ENCODE peak calls at places on chromosomes 6 and 20, in five cellular contexts. One of them, this sample, is unnamed.

GRCh38 chr6:101716810-101717209 is 323.3 kb downstream of the GRIK2 start:
- DNase-seq in neural progenitor cell: peak
- DNase-seq in GM23338: peak
- DNase-seq in MM.1S: no peak
- DNase-seq in fibroblast of lung: no peak
- DNase-seq in this sample: no peak

GRCh38 chr6:118567974-118568373 is 19.9 kb downstream of the PLN start:
- DNase-seq in neural progenitor cell: no peak
- DNase-seq in MM.1S: no peak
- DNase-seq in fibroblast of lung: no peak
- DNase-seq in GM23338: no peak
- DNase-seq in this sample: no peak

GRCh38 chr20:10922941-10923340 is 249.1 kb upstream of the JAG1 start:
- DNase-seq in MM.1S: no peak
- DNase-seq in GM23338: no peak
- DNase-seq in neural progenitor cell: no peak
- DNase-seq in fibroblast of lung: peak
- DNase-seq in this sample: peak

GRCh38 chr6:134064461-134064860 is 12.0 kb upstream of the SLC2A12 start:
- DNase-seq in fibroblast of lung: no peak
- DNase-seq in GM23338: no peak
- DNase-seq in MM.1S: no peak
- DNase-seq in neural progenitor cell: no peak
- DNase-seq in this sample: no peak

GRCh38 chr6:7723041-7723447 is 2.9 kb upstream of the BMP6 start:
- DNase-seq in fibroblast of lung: peak
- DNase-seq in neural progenitor cell: peak
- DNase-seq in GM23338: peak
- DNase-seq in MM.1S: peak
- DNase-seq in this sample: peak

GRCh38 chr6:13614126-13614925 is 809 bp upstream of the NOL7 start:
- DNase-seq in GM23338: peak
- DNase-seq in MM.1S: peak
- DNase-seq in fibroblast of lung: peak
- DNase-seq in neural progenitor cell: peak
- DNase-seq in this sample: no peak

GRCh38 chr20:8855315-8855714 is 213.6 kb upstream of the PLCB4 start:
- DNase-seq in GM23338: no peak
- DNase-seq in fibroblast of lung: peak
- DNase-seq in MM.1S: no peak
- DNase-seq in neural progenitor cell: no peak
- DNase-seq in this sample: peak

GRCh38 chr6:100246206-100246605 is 218.5 kb downstream of the SIM1 start:
- DNase-seq in MM.1S: no peak
- DNase-seq in neural progenitor cell: no peak
- DNase-seq in fibroblast of lung: peak
- DNase-seq in GM23338: no peak
- DNase-seq in this sample: no peak

GRCh38 chr6:130825772-130826441 is 1.3 kb upstream of the SMLR1 start:
- DNase-seq in neural progenitor cell: no peak
- DNase-seq in GM23338: peak
- DNase-seq in fibroblast of lung: no peak
- DNase-seq in MM.1S: no peak
- DNase-seq in this sample: no peak

GRCh38 chr6:49563006-49563886 is 12.8 kb downstream of the C6orf141 start:
- DNase-seq in GM23338: peak
- DNase-seq in MM.1S: no peak
- DNase-seq in neural progenitor cell: no peak
- DNase-seq in fibroblast of lung: no peak
- DNase-seq in this sample: no peak

GRCh38 chr20:20849126-20849525 is 136.7 kb upstream of the RALGAPA2 start:
- DNase-seq in neural progenitor cell: no peak
- DNase-seq in MM.1S: no peak
- DNase-seq in fibroblast of lung: no peak
- DNase-seq in GM23338: no peak
- DNase-seq in this sample: no peak

GRCh38 chr6:5398530-5398929 is 137.2 kb downstream of the FARS2 start:
- DNase-seq in MM.1S: peak
- DNase-seq in neural progenitor cell: peak
- DNase-seq in GM23338: peak
- DNase-seq in fibroblast of lung: peak
- DNase-seq in this sample: no peak

GRCh38 chr6:143621876-143622605 is 55.7 kb upstream of the PHACTR2 start:
- DNase-seq in GM23338: no peak
- DNase-seq in neural progenitor cell: no peak
- DNase-seq in fibroblast of lung: peak
- DNase-seq in MM.1S: no peak
- DNase-seq in this sample: no peak

GRCh38 chr20:54665812-54666211 is 190.4 kb downstream of the DOK5 start:
- DNase-seq in MM.1S: peak
- DNase-seq in fibroblast of lung: no peak
- DNase-seq in GM23338: no peak
- DNase-seq in neural progenitor cell: no peak
- DNase-seq in this sample: no peak

GRCh38 chr20:54669054-54669390 is 193.6 kb downstream of the DOK5 start:
- DNase-seq in MM.1S: no peak
- DNase-seq in neural progenitor cell: no peak
- DNase-seq in GM23338: no peak
- DNase-seq in fibroblast of lung: no peak
- DNase-seq in this sample: no peak

DNA sequence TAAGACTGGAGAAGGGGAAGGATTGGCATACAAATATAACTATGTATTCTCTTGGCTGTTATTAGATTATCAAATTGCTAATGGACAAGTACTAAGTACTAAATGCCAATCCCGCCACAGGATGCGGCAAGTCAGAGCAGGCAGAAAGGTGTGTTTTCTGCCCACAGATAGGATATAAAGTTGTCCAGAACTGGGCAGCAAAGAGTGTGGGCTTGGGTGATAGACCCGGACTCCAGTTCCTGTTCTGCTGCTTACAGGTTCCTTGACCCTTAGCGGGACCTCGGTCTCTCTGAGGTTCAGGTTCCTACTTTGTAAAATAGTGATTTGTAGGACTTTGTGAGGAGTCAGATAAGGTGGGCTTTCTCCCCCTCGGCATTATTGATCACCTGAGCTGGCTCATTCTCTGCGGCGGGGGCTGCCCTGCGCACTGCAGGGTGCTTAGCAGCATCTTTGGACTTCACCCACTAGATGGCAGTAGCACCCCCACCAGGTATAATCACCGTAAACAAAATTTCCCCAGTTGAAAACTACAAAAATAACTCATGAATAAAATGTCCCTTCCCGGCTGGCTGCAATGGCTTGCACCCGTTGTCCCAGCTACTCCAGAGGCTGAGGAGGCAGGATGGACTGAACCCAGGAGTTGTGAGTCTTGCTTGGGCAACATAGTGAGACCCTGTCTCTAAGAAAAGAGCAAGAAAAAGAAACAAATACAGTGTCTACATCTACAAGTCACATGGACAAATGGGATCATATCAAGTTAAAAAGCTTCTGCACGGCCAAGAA is 193.1 kb downstream of the DOK5 start:
- DNase-seq in MM.1S: peak
- DNase-seq in fibroblast of lung: peak
- DNase-seq in GM23338: peak
- DNase-seq in neural progenitor cell: peak
- DNase-seq in this sample: no peak
- TF ChIP-seq CTCF in MM.1S: peak
- TF ChIP-seq CTCF in fibroblast of lung: peak
- TF ChIP-seq CTCF in GM23338: peak
- TF ChIP-seq CTCF in neural progenitor cell: peak
- TF ChIP-seq CTCF in this sample: peak

DNA sequence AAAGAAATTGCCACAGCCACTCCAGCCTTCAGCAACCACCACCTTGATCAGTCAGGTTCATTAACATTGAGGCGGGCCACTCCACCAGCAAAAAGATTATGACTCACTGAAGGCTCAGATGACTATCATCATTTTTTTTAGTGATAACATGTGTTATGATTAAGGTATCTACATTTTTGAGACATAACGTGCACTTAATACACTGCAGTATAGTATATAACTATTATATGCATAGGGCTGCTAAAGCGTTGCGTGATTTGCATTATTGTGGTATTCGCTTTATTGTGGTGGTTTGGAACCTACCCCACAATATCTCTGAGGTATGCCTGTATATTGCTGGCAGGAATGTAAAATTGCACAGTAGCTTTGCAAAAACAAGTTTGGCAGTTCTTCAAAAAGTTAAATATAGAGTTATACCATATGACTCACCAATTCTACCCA is 6.8 kb upstream of the RIPK1 start:
- DNase-seq in GM23338: no peak
- DNase-seq in fibroblast of lung: peak
- DNase-seq in neural progenitor cell: no peak
- DNase-seq in MM.1S: no peak
- DNase-seq in this sample: peak
- TF ChIP-seq CTCF in GM23338: no peak
- TF ChIP-seq CTCF in fibroblast of lung: no peak
- TF ChIP-seq CTCF in neural progenitor cell: no peak
- TF ChIP-seq CTCF in MM.1S: no peak
- TF ChIP-seq CTCF in this sample: peak

GRCh38 chr6:158559895-158560786 is at the start of gene TMEM181:
- DNase-seq in MM.1S: peak
- DNase-seq in fibroblast of lung: peak
- DNase-seq in GM23338: peak
- DNase-seq in neural progenitor cell: peak
- DNase-seq in this sample: peak
- TF ChIP-seq CTCF in MM.1S: no peak
- TF ChIP-seq CTCF in fibroblast of lung: no peak
- TF ChIP-seq CTCF in GM23338: no peak
- TF ChIP-seq CTCF in neural progenitor cell: peak
- TF ChIP-seq CTCF in this sample: no peak

DNA sequence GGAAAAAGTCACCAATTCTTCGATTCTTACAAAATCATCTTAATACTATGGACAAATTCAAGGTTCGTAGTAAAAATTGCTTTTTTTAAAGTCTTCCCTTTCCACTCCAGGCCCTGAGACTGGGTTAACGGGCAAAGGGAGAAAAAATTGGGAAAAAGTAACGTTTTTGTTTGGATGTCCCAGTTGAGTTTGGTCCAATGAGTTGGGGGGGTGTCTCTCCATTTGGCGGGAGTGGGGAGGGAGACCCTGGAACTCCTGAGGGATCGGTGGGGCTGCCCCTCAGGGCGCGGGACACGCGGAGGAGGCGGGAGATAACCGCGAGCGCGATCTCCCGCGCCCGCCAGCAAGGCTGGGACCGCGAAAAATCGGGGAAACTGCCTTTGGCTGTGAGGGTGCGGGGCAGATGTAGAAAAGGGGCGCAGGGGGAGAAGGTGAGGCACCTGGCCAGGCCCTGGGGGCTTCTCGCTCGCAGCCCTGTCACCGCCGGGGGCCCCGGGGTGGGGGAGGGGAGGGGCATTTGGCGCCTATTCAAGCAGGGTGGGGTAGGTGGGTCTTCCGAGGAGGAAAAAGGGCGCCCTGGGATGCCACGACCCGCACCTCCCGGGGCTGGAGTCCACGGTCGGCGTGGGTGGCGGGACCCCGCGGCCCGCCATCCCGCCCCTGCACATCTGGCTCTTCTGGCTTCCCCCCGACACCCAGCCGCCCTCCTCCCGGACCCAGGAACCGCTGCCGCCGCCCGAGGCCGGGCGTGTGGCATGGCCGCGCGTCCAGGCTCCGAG is 663 bp downstream of the FBXO5 start:
- DNase-seq in MM.1S: no peak
- DNase-seq in GM23338: peak
- DNase-seq in fibroblast of lung: no peak
- DNase-seq in neural progenitor cell: peak
- DNase-seq in this sample: no peak
- TF ChIP-seq CTCF in MM.1S: no peak
- TF ChIP-seq CTCF in GM23338: no peak
- TF ChIP-seq CTCF in fibroblast of lung: no peak
- TF ChIP-seq CTCF in neural progenitor cell: no peak
- TF ChIP-seq CTCF in this sample: no peak

DNA sequence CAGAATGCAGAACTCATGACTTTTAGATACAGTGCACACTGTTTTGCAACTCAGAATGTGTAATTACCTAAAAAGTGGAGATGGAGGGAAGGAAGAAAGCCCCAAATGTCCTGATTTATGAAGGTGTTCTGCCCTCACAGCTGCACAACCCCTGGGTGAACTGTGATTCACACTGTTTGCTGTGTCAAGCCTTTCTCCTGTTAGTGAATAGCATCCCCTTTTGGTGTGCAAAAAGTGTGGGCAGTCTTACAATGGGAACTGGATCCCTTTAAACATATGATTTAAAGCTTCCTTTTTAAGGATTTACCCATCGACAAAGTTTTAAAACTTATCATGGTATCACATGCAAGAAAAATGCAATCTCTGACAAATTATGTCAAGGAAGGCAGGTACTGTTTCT is 633.4 kb upstream of the EPHA7 start:
- DNase-seq in GM23338: peak
- DNase-seq in MM.1S: peak
- DNase-seq in fibroblast of lung: no peak
- DNase-seq in neural progenitor cell: peak
- DNase-seq in this sample: no peak
- TF ChIP-seq CTCF in GM23338: peak
- TF ChIP-seq CTCF in MM.1S: peak
- TF ChIP-seq CTCF in fibroblast of lung: no peak
- TF ChIP-seq CTCF in neural progenitor cell: peak
- TF ChIP-seq CTCF in this sample: peak

GRCh38 chr6:34029489-34030280 is 116.2 kb downstream of the GRM4 start:
- DNase-seq in neural progenitor cell: no peak
- DNase-seq in fibroblast of lung: no peak
- DNase-seq in MM.1S: no peak
- DNase-seq in GM23338: no peak
- DNase-seq in this sample: no peak

GRCh38 chr6:34028691-34029360 is 117.1 kb downstream of the GRM4 start:
- DNase-seq in MM.1S: no peak
- DNase-seq in neural progenitor cell: no peak
- DNase-seq in fibroblast of lung: no peak
- DNase-seq in GM23338: no peak
- DNase-seq in this sample: no peak

GRCh38 chr6:34027445-34027936 is 118.4 kb downstream of the GRM4 start:
- DNase-seq in fibroblast of lung: no peak
- DNase-seq in MM.1S: peak
- DNase-seq in neural progenitor cell: peak
- DNase-seq in GM23338: peak
- DNase-seq in this sample: no peak

GRCh38 chr6:34025851-34026250 is 120.0 kb downstream of the GRM4 start:
- DNase-seq in fibroblast of lung: no peak
- DNase-seq in MM.1S: no peak
- DNase-seq in GM23338: no peak
- DNase-seq in neural progenitor cell: no peak
- DNase-seq in this sample: no peak

DNA sequence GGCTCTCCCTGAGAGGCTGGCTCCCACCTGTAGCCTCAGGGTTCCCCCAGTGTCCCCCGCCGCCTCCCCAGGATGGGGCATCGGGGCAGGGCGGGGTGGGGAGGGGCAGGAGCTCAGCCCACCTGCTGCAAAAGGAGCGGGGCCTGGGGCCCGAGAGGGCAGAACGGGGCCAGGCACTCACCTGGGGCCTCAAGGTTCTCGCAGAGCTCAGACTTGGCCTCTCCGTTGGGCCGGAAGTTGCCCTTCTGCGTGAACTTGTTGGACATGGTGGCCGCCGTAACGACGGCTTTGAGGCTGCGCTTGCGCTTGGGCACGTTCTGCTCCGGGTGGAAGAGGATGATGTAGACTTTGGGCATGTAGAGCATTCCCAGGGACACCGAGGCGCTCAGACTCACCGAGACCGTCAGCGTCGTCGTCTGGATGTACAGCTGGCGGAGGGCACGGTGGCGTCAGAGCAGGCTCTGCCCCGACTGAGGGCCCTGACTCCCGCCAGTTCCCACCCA is 117.9 kb downstream of the GRM4 start:
- DNase-seq in neural progenitor cell: no peak
- DNase-seq in MM.1S: no peak
- DNase-seq in fibroblast of lung: no peak
- DNase-seq in GM23338: peak
- DNase-seq in this sample: no peak
- TF ChIP-seq CTCF in neural progenitor cell: peak
- TF ChIP-seq CTCF in MM.1S: no peak
- TF ChIP-seq CTCF in fibroblast of lung: no peak
- TF ChIP-seq CTCF in GM23338: no peak
- TF ChIP-seq CTCF in this sample: no peak

This sample was measured in astrocyte of the cerebellum.